ENCODE peak calls at places on chromosomes 16 and 17, in five cellular contexts. W is ELF-1, V is CMK, T is NCI-H774, N is GM10248. Y is an unnamed sample.

GRCh38 chr17:20993863-20994778 is 48.7 kb downstream of the USP22 start:
- DNase-seq in W (no peak), V (no peak), T (no peak), N (no peak), Y (no peak)

GRCh38 chr16:22232277-22233049 is 26.4 kb downstream of the EEF2K start:
- DNase-seq in W (no peak), V (no peak), T (peak; percentile 73), N (no peak), Y (no peak)

GRCh38 chr16:57381791-57382534 is 9.7 kb downstream of the CX3CL1 start:
- DNase-seq in W (no peak), V (no peak), T (no peak), N (no peak), Y (no peak)

GRCh38 chr16:20740007-20740883 is 1.4 kb downstream of the THUMPD1 start:
- DNase-seq in W (no peak), V (no peak), T (no peak), N (peak; percentile 11), Y (no peak)

GRCh38 chr17:1639549-1639948 is 6.0 kb downstream of the SCARF1 start:
- DNase-seq in W (no peak), V (no peak), T (no peak), N (no peak), Y (no peak)

GRCh38 chr17:79831367-79832210 is 7.7 kb downstream of the CBX4 start:
- DNase-seq in W (no peak), V (no peak), T (no peak), N (no peak), Y (no peak)

GRCh38 chr17:80359422-80360110 is 55.4 kb upstream of the ENDOV start:
- DNase-seq in W (no peak), V (no peak), T (no peak), N (no peak), Y (no peak)

GRCh38 chr17:57638284-57638683 is 106.8 kb downstream of the CCDC182 start:
- DNase-seq in W (no peak), V (no peak), T (no peak), N (no peak), Y (no peak)

GRCh38 chr17:222172-222571 is 40.7 kb upstream of the DOC2B start:
- DNase-seq in W (no peak), V (no peak), T (no peak), N (no peak), Y (no peak)

GRCh38 chr16:31453255-31454204 is 5.8 kb upstream of the ARMC5 start:
- DNase-seq in W (peak; percentile 85), V (no peak), T (no peak), N (no peak), Y (no peak)

GRCh38 chr17:57889892-57890856 is 40.3 kb upstream of the MRPS23 start:
- DNase-seq in W (no peak), V (no peak), T (no peak), N (no peak), Y (no peak)

GRCh38 chr17:29760771-29761682 is 138.3 kb upstream of the CORO6 start:
- DNase-seq in W (peak; percentile 85), V (peak; percentile 67), T (peak; percentile 24), N (peak; percentile 95), Y (peak; percentile 55)

GRCh38 chr17:80660527-80661198 is 116.0 kb downstream of the RPTOR start:
- DNase-seq in W (no peak), V (no peak), T (no peak), N (no peak), Y (no peak)

GRCh38 chr16:24273511-24273910 is 17.4 kb downstream of the CACNG3 start:
- DNase-seq in W (no peak), V (no peak), T (no peak), N (no peak), Y (no peak)

GRCh38 chr17:41518031-41518430 is 659 bp downstream of the KRT15 start:
- DNase-seq in W (no peak), V (no peak), T (no peak), N (no peak), Y (no peak)

GRCh38 chr16:85275533-85276249 is 163.4 kb upstream of the CIBAR2 start:
- DNase-seq in W (peak; percentile 84), V (no peak), T (no peak), N (peak; percentile 91), Y (no peak)

GRCh38 chr17:2977157-2977556 is 86.2 kb downstream of the OR1D5 start:
- DNase-seq in W (no peak), V (no peak), T (no peak), N (no peak), Y (no peak)

GRCh38 chr16:76265434-76266045 is 11.7 kb upstream of the CNTNAP4 start:
- DNase-seq in W (peak; percentile 83), V (no peak), T (no peak), N (peak; percentile 12), Y (no peak)

GRCh38 chr16:29994613-29995329 is 646 bp downstream of the HIRIP3 start:
- DNase-seq in W (no peak), V (no peak), T (no peak), N (peak; percentile 80), Y (no peak)

GRCh38 chr17:45114117-45114932 is 18.0 kb downstream of the PLCD3 start:
- DNase-seq in W (peak; percentile 79), V (no peak), T (no peak), N (no peak), Y (no peak)

GRCh38 chr17:43471801-43472200 is 12.0 kb upstream of the DHX8 start:
- DNase-seq in W (no peak), V (no peak), T (no peak), N (no peak), Y (no peak)

GRCh38 chr17:18314059-18314730 is 599 bp downstream of the TOP3A start:
- DNase-seq in W (peak; percentile 47), V (no peak), T (no peak), N (no peak), Y (no peak)

GRCh38 chr16:7405166-7405565 is 72.5 kb downstream of the RBFOX1 start:
- DNase-seq in W (peak; percentile 78), V (no peak), T (peak; percentile 85), N (no peak), Y (no peak)

Y was measured in GM12878.